ENCODE peak calls at places on chromosome 19, in eight cellular contexts. F is cardiac fibroblast; M is thoracic aorta; G is upper lobe of left lung; D is activated CD4-positive, alpha-beta T cell treated with anti-CD3 and anti-CD28 coated beads, Interleukin-2, amount 50 U/mL, for 48 hours; A is tibial nerve; L is activated T-cell treated with anti-CD3 and anti-CD28 coated beads, Interleukin-2, amount 50 U/mL, for 24 hours; E is heart right ventricle. Q is an unnamed sample.

GRCh38 chr19:14004619-14005380 is 1.3 kb downstream of the RFX1 start:
- DNase-seq in L (no peak), M (no peak), G (no peak), E (peak), F (peak), D (no peak), A (peak), Q (no peak)

GRCh38 chr19:19409235-19410030 is 4.0 kb downstream of the GATAD2A start:
- DNase-seq in A (no peak), F (no peak), E (no peak), L (no peak), G (no peak), M (no peak), D (no peak), Q (no peak)

GRCh38 chr19:28575816-28576215 is 637.1 kb downstream of the UQCRFS1 start:
- DNase-seq in L (no peak), G (no peak), F (no peak), M (no peak), E (no peak), A (no peak), D (no peak), Q (no peak)

GRCh38 chr19:12260861-12261260 is 33.8 kb downstream of the ZNF44 start:
- DNase-seq in F (no peak), L (no peak), G (no peak), E (no peak), M (no peak), A (no peak), D (no peak), Q (no peak)

GRCh38 chr19:45768644-45769053 is 403 bp downstream of the SIX5 start:
- DNase-seq in M (no peak), E (no peak), L (no peak), A (no peak), F (peak), G (peak), D (peak), Q (no peak)

GRCh38 chr19:22422220-22422619 is at the start of gene ZNF98:
- DNase-seq in M (no peak), A (no peak), L (no peak), D (no peak), G (no peak), E (peak), F (no peak), Q (no peak)

GRCh38 chr19:6540918-6541689 is 10.3 kb downstream of the TNFSF9 start:
- DNase-seq in E (no peak), L (no peak), F (peak), A (no peak), M (no peak), D (no peak), G (no peak), Q (no peak)

GRCh38 chr19:38209671-38210457 is 14.2 kb downstream of the DPF1 start:
- DNase-seq in M (peak), F (peak), E (peak), D (no peak), G (peak), A (peak), L (no peak), Q (peak)

GRCh38 chr19:2014731-2015610 is 543 bp downstream of the BTBD2 start:
- DNase-seq in M (no peak), D (peak), A (no peak), F (no peak), E (no peak), G (peak), L (peak), Q (no peak)

GRCh38 chr19:50414850-50415660 is 3.7 kb upstream of the SPIB start:
- DNase-seq in E (peak), A (peak), F (peak), L (peak), G (peak), D (peak), M (no peak), Q (no peak)

GRCh38 chr19:49932731-49933131 is 3.4 kb upstream of the NUP62 start:
- DNase-seq in D (peak), L (peak), F (no peak), E (no peak), M (no peak), G (no peak), A (no peak), Q (no peak)

GRCh38 chr19:34120846-34121639 is 51.3 kb upstream of the LSM14A start:
- DNase-seq in D (peak), G (no peak), L (peak), A (no peak), F (peak), E (no peak), M (no peak), Q (no peak)

GRCh38 chr19:15551183-15552004 is 43.1 kb downstream of the CYP4F22 start:
- DNase-seq in A (no peak), M (no peak), D (peak), L (peak), F (peak), G (peak), E (no peak), Q (no peak)

GRCh38 chr19:11264452-11265176 is 2.3 kb upstream of the DOCK6 start:
- DNase-seq in M (no peak), D (no peak), E (peak), G (peak), F (peak), L (no peak), A (no peak), Q (no peak)

GRCh38 chr19:2173841-2174577 is 10.3 kb downstream of the DOT1L start:
- DNase-seq in A (no peak), E (no peak), G (no peak), L (no peak), M (no peak), F (no peak), D (no peak), Q (no peak)

GRCh38 chr19:48719263-48720171 is at the start of gene MAMSTR:
- DNase-seq in G (peak), F (no peak), L (no peak), A (no peak), D (no peak), E (peak), M (no peak), Q (no peak)

GRCh38 chr19:28887920-28888618 is 324.9 kb downstream of the UQCRFS1 start:
- DNase-seq in F (no peak), D (no peak), E (no peak), A (no peak), L (no peak), M (no peak), G (peak), Q (no peak)

GRCh38 chr19:56080669-56081401 is 40.3 kb downstream of the ZNF787 start:
- DNase-seq in F (peak), M (no peak), D (peak), L (peak), E (peak), A (peak), G (peak), Q (no peak)

GRCh38 chr19:47210689-47211316 is 20.2 kb downstream of the BBC3 start:
- DNase-seq in E (peak), G (no peak), D (peak), L (peak), A (peak), M (peak), F (peak), Q (peak)

GRCh38 chr19:19526581-19527370 is 1.9 kb upstream of the YJEFN3 start:
- DNase-seq in L (no peak), F (no peak), E (no peak), G (peak), A (no peak), M (no peak), D (no peak), Q (no peak)

GRCh38 chr19:3062165-3063105 is at the start of gene TLE5:
- DNase-seq in A (no peak), D (peak), G (peak), M (no peak), F (peak), E (peak), L (peak), Q (peak)

GRCh38 chr19:48615145-48616040 is 517 bp upstream of the FAM83E start:
- DNase-seq in M (no peak), E (no peak), A (no peak), L (no peak), D (no peak), G (peak), F (no peak), Q (no peak)

GRCh38 chr19:50669319-50670101 is 20.3 kb downstream of the C19orf81 start:
- DNase-seq in E (no peak), G (no peak), L (peak), M (no peak), F (peak), D (peak), A (no peak), Q (no peak)

GRCh38 chr19:40747536-40747935 is 2.7 kb downstream of the ACTMAP start:
- DNase-seq in M (no peak), L (no peak), F (no peak), G (no peak), A (no peak), E (no peak), D (no peak), Q (no peak)